ENCODE peak calls at places on chromosomes 12 and 14, in ten cellular contexts. B is OCI-LY7, W is spleen, G is GM13976, E is fibroblast of lung, V is WTC11, F is neural progenitor cell, X is fibroblast of pulmonary artery, Z is ovary, J is brain microvascular endothelial cell. R is an unnamed sample.

GRCh38 chr12:107091381-107091780 is 2.0 kb downstream of the CRY1 start:
- DNase-seq in B (no peak), W (no peak), G (no peak), E (peak; percentile 76), V (no peak), F (no peak), X (peak; percentile 69), Z (no peak), J (peak; percentile 59), R (no peak)

GRCh38 chr12:108307006-108307405 is 32.1 kb downstream of the CMKLR1 start:
- DNase-seq in B (no peak), W (no peak), G (no peak), E (peak; percentile 20), V (no peak), F (no peak), X (peak; percentile 32), Z (no peak), J (peak; percentile 53), R (no peak)

GRCh38 chr14:54420478-54421116 is 20.6 kb downstream of the CNIH1 start:
- DNase-seq in B (peak; percentile 35), W (no peak), G (no peak), E (peak; percentile 63), V (peak; percentile 59), F (peak; percentile 53), X (peak; percentile 69), Z (no peak), J (peak; percentile 54), R (no peak)

GRCh38 chr12:116524964-116525379 is 34.2 kb upstream of the MAP1LC3B2 start:
- DNase-seq in B (no peak), W (no peak), G (no peak), E (peak; percentile 77), V (peak; percentile 56), F (peak; percentile 60), X (no peak), Z (no peak), J (no peak), R (no peak)

GRCh38 chr14:26597136-26598080 is at the start of gene NOVA1:
- DNase-seq in B (no peak), W (peak; percentile 67), G (peak; percentile 7), E (peak; percentile 20), V (peak; percentile 69), F (peak; percentile 75), X (peak; percentile 39), Z (peak; percentile 30), J (peak; percentile 1), R (no peak)

GRCh38 chr14:81453166-81453766 is 53.1 kb upstream of the STON2 start:
- DNase-seq in B (peak; percentile 66), W (no peak), G (peak; percentile 66), E (peak; percentile 70), V (peak; percentile 62), F (peak; percentile 72), X (peak; percentile 66), Z (peak; percentile 21), J (peak; percentile 39), R (peak; percentile 69)

GRCh38 chr14:103627073-103628025 is 1.7 kb upstream of the KLC1 start:
- DNase-seq in B (no peak), W (no peak), G (no peak), E (no peak), V (no peak), F (no peak), X (no peak), Z (no peak), J (no peak), R (no peak)

GRCh38 chr14:21846227-21846885 is 172.7 kb upstream of the OR4E1 start:
- DNase-seq in B (peak; percentile 46), W (peak; percentile 82), G (peak; percentile 26), E (no peak), V (peak; percentile 81), F (peak; percentile 65), X (no peak), Z (no peak), J (peak; percentile 25), R (peak; percentile 22)

GRCh38 chr14:81401420-81402122 is 1.4 kb upstream of the STON2 start:
- DNase-seq in B (no peak), W (no peak), G (no peak), E (peak; percentile 96), V (no peak), F (no peak), X (peak; percentile 67), Z (no peak), J (peak; percentile 35), R (no peak)

GRCh38 chr14:24816929-24817637 is 183.1 kb upstream of the GZMB start:
- DNase-seq in B (no peak), W (no peak), G (no peak), E (no peak), V (no peak), F (no peak), X (no peak), Z (no peak), J (no peak), R (no peak)

GRCh38 chr12:54657048-54657696 is 9.0 kb upstream of the DCD start:
- DNase-seq in B (no peak), W (no peak), G (no peak), E (no peak), V (no peak), F (no peak), X (no peak), Z (no peak), J (no peak), R (no peak)

GRCh38 chr12:3119192-3119744 is 42.1 kb downstream of the TSPAN9 start:
- DNase-seq in B (no peak), W (no peak), G (no peak), E (no peak), V (no peak), F (no peak), X (peak; percentile 41), Z (no peak), J (no peak), R (no peak)

GRCh38 chr14:68898248-68899032 is 80.7 kb downstream of the ACTN1 start:
- DNase-seq in B (no peak), W (no peak), G (no peak), E (no peak), V (no peak), F (no peak), X (no peak), Z (no peak), J (no peak), R (no peak)

DNA sequence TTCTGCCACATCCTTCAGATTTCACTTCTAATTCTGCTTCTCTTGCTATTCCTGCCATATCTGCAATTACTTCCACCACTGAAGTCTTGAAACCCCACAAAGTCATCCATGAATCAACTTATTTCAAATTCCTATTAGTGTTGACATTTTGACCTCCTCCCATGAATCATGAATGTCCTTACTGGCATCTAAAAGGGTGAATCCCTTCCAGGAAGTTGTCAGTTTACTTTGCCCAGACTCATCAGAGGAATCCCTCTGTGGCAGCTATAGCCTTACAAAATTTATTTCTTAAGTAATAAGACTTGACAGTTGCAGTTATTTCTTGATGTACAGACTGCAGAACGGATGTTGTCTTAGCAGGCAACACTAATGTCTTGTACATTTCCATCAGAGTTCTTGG is 162.9 kb downstream of the PCNX1 start:
- DNase-seq in B (no peak), W (no peak), G (no peak), E (no peak), V (no peak), F (no peak), X (peak; percentile 12), Z (no peak), J (no peak), R (no peak)
- TF ChIP-seq CTCF in B (no peak), W (no peak), G (no peak), E (no peak), V (no peak), F (no peak), X (no peak), Z (no peak), J (no peak), R (no peak)

DNA sequence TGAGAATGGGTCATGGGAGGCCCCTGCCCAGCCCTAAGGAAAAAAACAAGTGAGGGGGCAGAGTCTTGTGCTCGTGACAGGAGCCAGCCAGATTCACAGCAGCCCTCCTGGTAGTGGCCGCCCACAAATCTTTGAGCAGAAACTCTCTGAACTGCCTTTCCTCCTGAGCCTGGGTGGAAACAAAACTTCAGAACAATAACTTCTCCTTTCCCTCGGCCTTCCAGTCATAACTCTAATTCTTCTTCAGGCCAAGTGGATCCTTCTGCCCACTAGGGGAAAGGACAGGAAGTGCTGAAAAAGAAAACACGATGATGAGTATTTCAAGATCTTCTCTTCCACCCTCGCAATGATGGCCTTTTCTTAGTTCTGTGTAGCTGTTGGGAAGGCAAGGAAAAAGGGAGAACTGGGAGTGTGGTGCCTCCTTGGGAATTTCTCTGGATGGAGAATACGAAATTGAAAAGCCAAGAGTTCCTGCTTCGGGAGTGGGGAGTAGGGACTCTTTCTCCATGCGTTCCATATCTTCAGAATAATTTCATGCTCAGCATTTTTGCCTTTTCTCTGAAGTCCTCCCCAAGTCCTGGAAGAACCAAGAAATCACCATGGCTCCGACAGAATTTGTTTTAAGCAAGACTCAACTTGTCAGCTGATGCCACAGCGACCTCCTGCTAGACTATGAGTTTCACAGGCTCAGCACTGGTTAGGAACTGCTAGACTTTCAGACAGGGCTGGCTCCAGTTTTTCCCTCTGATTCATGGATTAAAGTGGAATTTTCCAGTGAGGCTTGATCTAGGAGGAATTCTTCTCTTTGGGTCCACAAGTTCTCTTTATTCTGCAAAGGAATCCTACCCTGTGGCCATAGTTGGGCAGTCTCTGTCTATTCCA is 188.9 kb downstream of the CAND1 start:
- DNase-seq in B (no peak), W (no peak), G (peak; percentile 12), E (no peak), V (no peak), F (no peak), X (peak; percentile 20), Z (no peak), J (no peak), R (no peak)
- TF ChIP-seq CTCF in B (peak; percentile 50), W (no peak), G (peak; percentile 13), E (peak; percentile 32), V (no peak), F (peak; percentile 19), X (peak; percentile 43), Z (peak; percentile 26), J (peak; percentile 60), R (no peak)

DNA sequence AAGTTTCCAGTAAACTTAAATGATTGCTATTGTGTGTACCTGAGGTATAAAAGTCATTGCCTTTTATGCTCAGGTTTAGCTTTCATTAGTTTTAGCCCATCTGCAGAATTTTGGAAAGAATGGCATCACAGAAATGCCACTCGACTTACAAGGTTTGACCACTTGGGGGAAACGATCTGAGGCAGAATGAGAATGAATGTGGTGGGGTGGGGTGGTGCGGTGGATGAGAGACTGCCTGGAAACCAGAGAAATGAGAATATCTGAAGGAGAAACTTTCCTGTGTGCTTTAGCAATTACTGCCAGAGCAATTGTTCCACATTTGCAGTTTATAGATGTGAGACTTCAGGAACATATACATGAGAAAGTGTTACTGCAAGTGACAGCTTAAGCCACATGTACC is 225.4 kb upstream of the PDE3A start:
- DNase-seq in B (peak; percentile 4), W (no peak), G (no peak), E (no peak), V (no peak), F (no peak), X (no peak), Z (no peak), J (no peak), R (no peak)
- TF ChIP-seq CTCF in B (peak; percentile 32), W (no peak), G (no peak), E (no peak), V (no peak), F (peak; percentile 35), X (peak; percentile 4), Z (no peak), J (peak; percentile 40), R (no peak)

DNA sequence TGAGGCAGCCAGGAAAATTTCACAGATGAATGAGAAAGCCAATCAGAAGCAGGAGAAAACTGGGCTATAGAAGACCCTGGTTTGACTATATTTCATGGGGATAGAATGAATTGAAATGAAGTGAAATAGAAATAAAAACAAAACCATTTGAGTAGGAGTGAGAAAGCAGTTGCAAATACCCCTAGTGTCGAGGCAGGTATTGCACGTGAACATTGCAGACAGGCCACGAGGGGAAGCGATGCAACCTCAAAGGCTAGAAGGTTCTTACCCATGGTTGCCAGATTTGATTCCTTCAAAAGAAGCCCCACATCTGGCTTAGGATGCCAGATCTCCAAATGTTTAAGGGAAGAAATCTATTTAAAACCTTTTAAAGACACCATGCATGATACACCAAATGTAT is 648.9 kb downstream of the VRK1 start:
- DNase-seq in B (no peak), W (no peak), G (no peak), E (no peak), V (no peak), F (no peak), X (no peak), Z (no peak), J (no peak), R (no peak)
- TF ChIP-seq CTCF in B (peak; percentile 13), W (no peak), G (no peak), E (no peak), V (no peak), F (no peak), X (no peak), Z (no peak), J (no peak), R (no peak)

R was measured in GM20000.